ENCODE peak calls at places on chromosomes 7 and 10, in six cellular contexts. Q is astrocyte of the cerebellum, V is GM19239, K is cortex of kidney, O is lung, J is PC-3. L is an unnamed sample.

GRCh38 chr10:79246606-79247275 is 100.5 kb upstream of the PPIF start:
- DNase-seq in Q (no peak), V (no peak), K (no peak), O (no peak), J (no peak), L (no peak)

GRCh38 chr7:6022671-6023070 is 8.5 kb upstream of the ANKRD61 start:
- DNase-seq in Q (no peak), V (no peak), K (no peak), O (no peak), J (no peak), L (no peak)

GRCh38 chr10:59694936-59695335 is 14.7 kb downstream of the SLC16A9 start:
- DNase-seq in Q (no peak), V (no peak), K (no peak), O (no peak), J (no peak), L (no peak)

GRCh38 chr10:23196201-23196600 is 4.1 kb downstream of the PTF1A start:
- DNase-seq in Q (no peak), V (no peak), K (no peak), O (no peak), J (no peak), L (no peak)

GRCh38 chr7:18820981-18821380 is 296.5 kb downstream of the TWIST1 start:
- DNase-seq in Q (no peak), V (no peak), K (no peak), O (no peak), J (no peak), L (no peak)

GRCh38 chr7:39098506-39098905 is 120.8 kb downstream of the POU6F2 start:
- DNase-seq in Q (no peak), V (no peak), K (no peak), O (no peak), J (no peak), L (no peak)

GRCh38 chr7:130216750-130217149 is 9.1 kb downstream of the SSMEM1 start:
- DNase-seq in Q (no peak), V (no peak), K (no peak), O (no peak), J (no peak), L (no peak)

GRCh38 chr10:5317547-5318107 is 47.1 kb upstream of the UCN3 start:
- DNase-seq in Q (no peak), V (no peak), K (no peak), O (no peak), J (peak), L (peak)

GRCh38 chr7:129052441-129052840 is 2.5 kb downstream of the TNPO3 start:
- DNase-seq in Q (no peak), V (no peak), K (no peak), O (no peak), J (no peak), L (no peak)

GRCh38 chr10:102775973-102776669 is 32.4 kb downstream of the WBP1L start:
- DNase-seq in Q (peak), V (no peak), K (no peak), O (peak), J (no peak), L (peak)

GRCh38 chr7:151056286-151057037 is 1.2 kb downstream of the CDK5 start:
- DNase-seq in Q (no peak), V (no peak), K (no peak), O (no peak), J (peak), L (no peak)

GRCh38 chr7:135300913-135301765 is 67.5 kb downstream of the STRA8 start:
- DNase-seq in Q (no peak), V (no peak), K (no peak), O (no peak), J (no peak), L (no peak)

GRCh38 chr10:29895436-29895835 is 163.9 kb downstream of the JCAD start:
- DNase-seq in Q (peak), V (no peak), K (no peak), O (peak), J (no peak), L (no peak)

GRCh38 chr7:92527300-92528187 is 776 bp downstream of the PEX1 start:
- DNase-seq in Q (peak), V (no peak), K (no peak), O (peak), J (peak), L (peak)

GRCh38 chr7:40717242-40717641 is 582.4 kb downstream of the SUGCT start:
- DNase-seq in Q (no peak), V (no peak), K (no peak), O (peak), J (peak), L (no peak)

GRCh38 chr7:84668116-84668515 is 473.5 kb upstream of the SEMA3A start:
- DNase-seq in Q (no peak), V (no peak), K (no peak), O (no peak), J (no peak), L (no peak)

GRCh38 chr10:115706482-115707076 is 566.4 kb downstream of the GFRA1 start:
- DNase-seq in Q (peak), V (no peak), K (no peak), O (no peak), J (peak), L (no peak)

GRCh38 chr10:75951627-75952026 is 520.2 kb downstream of the LRMDA start:
- DNase-seq in Q (no peak), V (no peak), K (no peak), O (no peak), J (no peak), L (no peak)

GRCh38 chr10:77637474-77637985 is at the start of gene KCNMA1:
- DNase-seq in Q (no peak), V (no peak), K (no peak), O (no peak), J (peak), L (no peak)

L was measured in CD4-positive, alpha-beta T cell.